ENCODE peak calls at places on chromosome 4, in nine cellular contexts. One of them, this sample, is unnamed.

GRCh38 chr4:47831026-47831689 is 6.7 kb downstream of the CORIN start:
- ATAC-seq in activated naive CD8-positive, alpha-beta T cell treated with anti-CD3 and anti-CD28 coated beads, Interleukin-2, amount 50 U/mL, for 24 hours: no peak
- ATAC-seq in effector memory CD8-positive, alpha-beta T cell: no peak
- ATAC-seq in naive thymus-derived CD8-positive, alpha-beta T cell: no peak
- ATAC-seq in gastroesophageal sphincter: no peak
- ATAC-seq in thoracic aorta: no peak
- ATAC-seq in T-helper 17 cell: no peak
- ATAC-seq in left lung: no peak
- ATAC-seq in stimulated activated memory B cell treated with anti-CD40 and anti-IgM and Interleukin-4, amounts not matched to agents 10 μg/mL and 1 μg/mL and 100 μg/mL, for 72 hours: no peak
- ATAC-seq in this sample: peak

GRCh38 chr4:183291070-183291469 is 29.0 kb downstream of the CLDN22 start:
- ATAC-seq in activated naive CD8-positive, alpha-beta T cell treated with anti-CD3 and anti-CD28 coated beads, Interleukin-2, amount 50 U/mL, for 24 hours: no peak
- ATAC-seq in effector memory CD8-positive, alpha-beta T cell: no peak
- ATAC-seq in naive thymus-derived CD8-positive, alpha-beta T cell: no peak
- ATAC-seq in gastroesophageal sphincter: no peak
- ATAC-seq in thoracic aorta: no peak
- ATAC-seq in T-helper 17 cell: no peak
- ATAC-seq in left lung: no peak
- ATAC-seq in stimulated activated memory B cell treated with anti-CD40 and anti-IgM and Interleukin-4, amounts not matched to agents 10 μg/mL and 1 μg/mL and 100 μg/mL, for 72 hours: no peak
- ATAC-seq in this sample: no peak

GRCh38 chr4:142940614-142941013 is 94.5 kb upstream of the INPP4B start:
- ATAC-seq in activated naive CD8-positive, alpha-beta T cell treated with anti-CD3 and anti-CD28 coated beads, Interleukin-2, amount 50 U/mL, for 24 hours: no peak
- ATAC-seq in effector memory CD8-positive, alpha-beta T cell: no peak
- ATAC-seq in naive thymus-derived CD8-positive, alpha-beta T cell: no peak
- ATAC-seq in gastroesophageal sphincter: no peak
- ATAC-seq in thoracic aorta: no peak
- ATAC-seq in T-helper 17 cell: no peak
- ATAC-seq in left lung: no peak
- ATAC-seq in stimulated activated memory B cell treated with anti-CD40 and anti-IgM and Interleukin-4, amounts not matched to agents 10 μg/mL and 1 μg/mL and 100 μg/mL, for 72 hours: no peak
- ATAC-seq in this sample: no peak

GRCh38 chr4:65839288-65839919 is 169.1 kb upstream of the EPHA5 start:
- ATAC-seq in activated naive CD8-positive, alpha-beta T cell treated with anti-CD3 and anti-CD28 coated beads, Interleukin-2, amount 50 U/mL, for 24 hours: no peak
- ATAC-seq in effector memory CD8-positive, alpha-beta T cell: no peak
- ATAC-seq in naive thymus-derived CD8-positive, alpha-beta T cell: no peak
- ATAC-seq in gastroesophageal sphincter: no peak
- ATAC-seq in thoracic aorta: no peak
- ATAC-seq in T-helper 17 cell: no peak
- ATAC-seq in left lung: no peak
- ATAC-seq in stimulated activated memory B cell treated with anti-CD40 and anti-IgM and Interleukin-4, amounts not matched to agents 10 μg/mL and 1 μg/mL and 100 μg/mL, for 72 hours: no peak
- ATAC-seq in this sample: no peak

GRCh38 chr4:11323771-11324170 is 104.9 kb downstream of the HS3ST1 start:
- ATAC-seq in activated naive CD8-positive, alpha-beta T cell treated with anti-CD3 and anti-CD28 coated beads, Interleukin-2, amount 50 U/mL, for 24 hours: no peak
- ATAC-seq in effector memory CD8-positive, alpha-beta T cell: no peak
- ATAC-seq in naive thymus-derived CD8-positive, alpha-beta T cell: no peak
- ATAC-seq in gastroesophageal sphincter: no peak
- ATAC-seq in thoracic aorta: no peak
- ATAC-seq in T-helper 17 cell: no peak
- ATAC-seq in left lung: no peak
- ATAC-seq in stimulated activated memory B cell treated with anti-CD40 and anti-IgM and Interleukin-4, amounts not matched to agents 10 μg/mL and 1 μg/mL and 100 μg/mL, for 72 hours: no peak
- ATAC-seq in this sample: no peak

GRCh38 chr4:101791189-101791572 is 651 bp downstream of the BANK1 start:
- ATAC-seq in activated naive CD8-positive, alpha-beta T cell treated with anti-CD3 and anti-CD28 coated beads, Interleukin-2, amount 50 U/mL, for 24 hours: peak
- ATAC-seq in effector memory CD8-positive, alpha-beta T cell: no peak
- ATAC-seq in naive thymus-derived CD8-positive, alpha-beta T cell: no peak
- ATAC-seq in gastroesophageal sphincter: no peak
- ATAC-seq in thoracic aorta: no peak
- ATAC-seq in T-helper 17 cell: no peak
- ATAC-seq in left lung: peak
- ATAC-seq in stimulated activated memory B cell treated with anti-CD40 and anti-IgM and Interleukin-4, amounts not matched to agents 10 μg/mL and 1 μg/mL and 100 μg/mL, for 72 hours: peak
- ATAC-seq in this sample: peak

GRCh38 chr4:6461301-6462165 is 10.9 kb downstream of the PPP2R2C start:
- ATAC-seq in activated naive CD8-positive, alpha-beta T cell treated with anti-CD3 and anti-CD28 coated beads, Interleukin-2, amount 50 U/mL, for 24 hours: no peak
- ATAC-seq in effector memory CD8-positive, alpha-beta T cell: no peak
- ATAC-seq in naive thymus-derived CD8-positive, alpha-beta T cell: no peak
- ATAC-seq in gastroesophageal sphincter: no peak
- ATAC-seq in thoracic aorta: no peak
- ATAC-seq in T-helper 17 cell: no peak
- ATAC-seq in left lung: no peak
- ATAC-seq in stimulated activated memory B cell treated with anti-CD40 and anti-IgM and Interleukin-4, amounts not matched to agents 10 μg/mL and 1 μg/mL and 100 μg/mL, for 72 hours: no peak
- ATAC-seq in this sample: no peak

GRCh38 chr4:8292388-8293107 is 23.0 kb downstream of the HTRA3 start:
- ATAC-seq in activated naive CD8-positive, alpha-beta T cell treated with anti-CD3 and anti-CD28 coated beads, Interleukin-2, amount 50 U/mL, for 24 hours: no peak
- ATAC-seq in effector memory CD8-positive, alpha-beta T cell: no peak
- ATAC-seq in naive thymus-derived CD8-positive, alpha-beta T cell: no peak
- ATAC-seq in gastroesophageal sphincter: no peak
- ATAC-seq in thoracic aorta: no peak
- ATAC-seq in T-helper 17 cell: no peak
- ATAC-seq in left lung: no peak
- ATAC-seq in stimulated activated memory B cell treated with anti-CD40 and anti-IgM and Interleukin-4, amounts not matched to agents 10 μg/mL and 1 μg/mL and 100 μg/mL, for 72 hours: no peak
- ATAC-seq in this sample: no peak

GRCh38 chr4:122978109-122978508 is 55.7 kb upstream of the NUDT6 start:
- ATAC-seq in activated naive CD8-positive, alpha-beta T cell treated with anti-CD3 and anti-CD28 coated beads, Interleukin-2, amount 50 U/mL, for 24 hours: no peak
- ATAC-seq in effector memory CD8-positive, alpha-beta T cell: no peak
- ATAC-seq in naive thymus-derived CD8-positive, alpha-beta T cell: no peak
- ATAC-seq in gastroesophageal sphincter: no peak
- ATAC-seq in thoracic aorta: no peak
- ATAC-seq in T-helper 17 cell: no peak
- ATAC-seq in left lung: no peak
- ATAC-seq in stimulated activated memory B cell treated with anti-CD40 and anti-IgM and Interleukin-4, amounts not matched to agents 10 μg/mL and 1 μg/mL and 100 μg/mL, for 72 hours: no peak
- ATAC-seq in this sample: no peak

GRCh38 chr4:3031357-3032064 is 42.8 kb downstream of the HTT-AS start:
- ATAC-seq in activated naive CD8-positive, alpha-beta T cell treated with anti-CD3 and anti-CD28 coated beads, Interleukin-2, amount 50 U/mL, for 24 hours: no peak
- ATAC-seq in effector memory CD8-positive, alpha-beta T cell: no peak
- ATAC-seq in naive thymus-derived CD8-positive, alpha-beta T cell: no peak
- ATAC-seq in gastroesophageal sphincter: no peak
- ATAC-seq in thoracic aorta: no peak
- ATAC-seq in T-helper 17 cell: no peak
- ATAC-seq in left lung: peak
- ATAC-seq in stimulated activated memory B cell treated with anti-CD40 and anti-IgM and Interleukin-4, amounts not matched to agents 10 μg/mL and 1 μg/mL and 100 μg/mL, for 72 hours: no peak
- ATAC-seq in this sample: no peak

GRCh38 chr4:81845761-81846160 is 374.1 kb upstream of the RASGEF1B start:
- ATAC-seq in activated naive CD8-positive, alpha-beta T cell treated with anti-CD3 and anti-CD28 coated beads, Interleukin-2, amount 50 U/mL, for 24 hours: no peak
- ATAC-seq in effector memory CD8-positive, alpha-beta T cell: no peak
- ATAC-seq in naive thymus-derived CD8-positive, alpha-beta T cell: no peak
- ATAC-seq in gastroesophageal sphincter: no peak
- ATAC-seq in thoracic aorta: no peak
- ATAC-seq in T-helper 17 cell: no peak
- ATAC-seq in left lung: no peak
- ATAC-seq in stimulated activated memory B cell treated with anti-CD40 and anti-IgM and Interleukin-4, amounts not matched to agents 10 μg/mL and 1 μg/mL and 100 μg/mL, for 72 hours: no peak
- ATAC-seq in this sample: no peak

GRCh38 chr4:32337403-32337802 is 1617.2 kb downstream of the PCDH7 start:
- ATAC-seq in activated naive CD8-positive, alpha-beta T cell treated with anti-CD3 and anti-CD28 coated beads, Interleukin-2, amount 50 U/mL, for 24 hours: no peak
- ATAC-seq in effector memory CD8-positive, alpha-beta T cell: no peak
- ATAC-seq in naive thymus-derived CD8-positive, alpha-beta T cell: no peak
- ATAC-seq in gastroesophageal sphincter: no peak
- ATAC-seq in thoracic aorta: no peak
- ATAC-seq in T-helper 17 cell: no peak
- ATAC-seq in left lung: no peak
- ATAC-seq in stimulated activated memory B cell treated with anti-CD40 and anti-IgM and Interleukin-4, amounts not matched to agents 10 μg/mL and 1 μg/mL and 100 μg/mL, for 72 hours: no peak
- ATAC-seq in this sample: no peak

GRCh38 chr4:26369132-26370036 is 48.6 kb downstream of the RBPJ start:
- ATAC-seq in activated naive CD8-positive, alpha-beta T cell treated with anti-CD3 and anti-CD28 coated beads, Interleukin-2, amount 50 U/mL, for 24 hours: no peak
- ATAC-seq in effector memory CD8-positive, alpha-beta T cell: no peak
- ATAC-seq in naive thymus-derived CD8-positive, alpha-beta T cell: no peak
- ATAC-seq in gastroesophageal sphincter: no peak
- ATAC-seq in thoracic aorta: no peak
- ATAC-seq in T-helper 17 cell: no peak
- ATAC-seq in left lung: no peak
- ATAC-seq in stimulated activated memory B cell treated with anti-CD40 and anti-IgM and Interleukin-4, amounts not matched to agents 10 μg/mL and 1 μg/mL and 100 μg/mL, for 72 hours: no peak
- ATAC-seq in this sample: no peak

GRCh38 chr4:38163216-38164006 is 203.2 kb downstream of the PTTG2 start:
- ATAC-seq in activated naive CD8-positive, alpha-beta T cell treated with anti-CD3 and anti-CD28 coated beads, Interleukin-2, amount 50 U/mL, for 24 hours: peak
- ATAC-seq in effector memory CD8-positive, alpha-beta T cell: no peak
- ATAC-seq in naive thymus-derived CD8-positive, alpha-beta T cell: no peak
- ATAC-seq in gastroesophageal sphincter: no peak
- ATAC-seq in thoracic aorta: no peak
- ATAC-seq in T-helper 17 cell: no peak
- ATAC-seq in left lung: no peak
- ATAC-seq in stimulated activated memory B cell treated with anti-CD40 and anti-IgM and Interleukin-4, amounts not matched to agents 10 μg/mL and 1 μg/mL and 100 μg/mL, for 72 hours: no peak
- ATAC-seq in this sample: peak

GRCh38 chr4:153499005-153499404 is 32.8 kb downstream of the TMEM131L start:
- ATAC-seq in activated naive CD8-positive, alpha-beta T cell treated with anti-CD3 and anti-CD28 coated beads, Interleukin-2, amount 50 U/mL, for 24 hours: no peak
- ATAC-seq in effector memory CD8-positive, alpha-beta T cell: no peak
- ATAC-seq in naive thymus-derived CD8-positive, alpha-beta T cell: no peak
- ATAC-seq in gastroesophageal sphincter: peak
- ATAC-seq in thoracic aorta: no peak
- ATAC-seq in T-helper 17 cell: no peak
- ATAC-seq in left lung: peak
- ATAC-seq in stimulated activated memory B cell treated with anti-CD40 and anti-IgM and Interleukin-4, amounts not matched to agents 10 μg/mL and 1 μg/mL and 100 μg/mL, for 72 hours: no peak
- ATAC-seq in this sample: no peak

This sample was measured in esophagus mucosa.